ENCODE peak calls at places on chromosomes 5 and 9, in six cellular contexts. F, J, P, X, H and I are unnamed samples.

GRCh38 chr9:84101892-84102632 is 121.5 kb downstream of the RMI1 start:
- DNase-seq in F (no peak), J (peak; percentile 6), P (no peak), X (no peak), H (no peak), I (no peak)

GRCh38 chr5:110321117-110321516 is 405.4 kb downstream of the TMEM232 start:
- DNase-seq in F (no peak), J (peak; percentile 71), P (peak; percentile 44), X (no peak), H (no peak), I (no peak)

GRCh38 chr9:93023521-93023815 is 35.0 kb upstream of the SUSD3 start:
- DNase-seq in F (no peak), J (no peak), P (no peak), X (no peak), H (no peak), I (no peak)

GRCh38 chr9:99743455-99743854 is 78.2 kb upstream of the NR4A3 start:
- DNase-seq in F (no peak), J (no peak), P (no peak), X (no peak), H (no peak), I (no peak)

GRCh38 chr5:44365351-44365750 is 23.9 kb downstream of the FGF10 start:
- DNase-seq in F (no peak), J (peak; percentile 1), P (peak; percentile 10), X (peak; percentile 46), H (no peak), I (no peak)

GRCh38 chr5:129001831-129002626 is 36.7 kb downstream of the SLC27A6 start:
- DNase-seq in F (no peak), J (peak; percentile 10), P (no peak), X (no peak), H (no peak), I (no peak)

GRCh38 chr5:119049824-119050449 is 20.9 kb upstream of the DMXL1 start:
- DNase-seq in F (no peak), J (peak; percentile 46), P (peak; percentile 74), X (peak; percentile 80), H (no peak), I (no peak)

GRCh38 chr5:128062172-128062746 is 21.3 kb upstream of the SLC12A2 start:
- DNase-seq in F (no peak), J (peak; percentile 75), P (peak; percentile 59), X (peak; percentile 80), H (no peak), I (no peak)

GRCh38 chr9:133953621-133953975 is 38.5 kb downstream of the VAV2 start:
- DNase-seq in F (no peak), J (no peak), P (no peak), X (no peak), H (no peak), I (peak; percentile 19)

GRCh38 chr9:96612105-96612965 is 7.3 kb downstream of the CDC14B start:
- DNase-seq in F (no peak), J (peak; percentile 90), P (peak; percentile 79), X (peak; percentile 96), H (no peak), I (peak; percentile 46)